ENCODE peak calls at places on chromosomes 2 and 18, in five cellular contexts. L, Q, C, W and D are unnamed samples.
A peak's percentile ranks its signal among the peaks of the same experiment; 100 is the strongest.

GRCh38 chr2:192236136-192236535 is 41.4 kb upstream of the TMEFF2 start:
- DNase-seq in L (no peak), Q (no peak), W (no peak), C (no peak), D (no peak)

GRCh38 chr18:42641996-42642395 is 473.5 kb downstream of the RIT2 start:
- DNase-seq in C (no peak), Q (no peak), L (no peak), W (no peak), D (no peak)

GRCh38 chr2:88190808-88191721 is 20.9 kb downstream of the THNSL2 start:
- DNase-seq in Q (no peak), L (peak; percentile 72), W (peak; percentile 66), C (no peak), D (peak; percentile 71)

GRCh38 chr2:234979204-234980167 is 27.7 kb downstream of the SH3BP4 start:
- DNase-seq in W (peak; percentile 73), Q (no peak), L (no peak), C (no peak), D (no peak)

GRCh38 chr2:128664499-128664971 is 345.9 kb upstream of the HS6ST1 start:
- DNase-seq in C (no peak), L (no peak), Q (no peak), W (no peak), D (no peak)

GRCh38 chr2:20452551-20452950 is 5.7 kb downstream of the RHOB start:
- DNase-seq in C (no peak), Q (no peak), W (peak; percentile 65), L (no peak), D (no peak)

GRCh38 chr2:207911215-207911614 is 114.1 kb downstream of the PLEKHM3 start:
- DNase-seq in Q (no peak), C (no peak), W (no peak), L (no peak), D (no peak)

GRCh38 chr2:170816499-170817246 is at the start of gene GAD1:
- DNase-seq in C (no peak), Q (no peak), L (no peak), W (peak; percentile 18), D (peak; percentile 74)

GRCh38 chr18:41853280-41853679 is 101.8 kb upstream of the PIK3C3 start:
- DNase-seq in C (no peak), W (no peak), L (no peak), Q (no peak), D (no peak)

GRCh38 chr2:39593439-39594393 is 72.0 kb upstream of the TMEM178A start:
- DNase-seq in C (no peak), Q (peak; percentile 15), W (peak; percentile 56), L (peak; percentile 59), D (peak; percentile 55)

GRCh38 chr2:170828533-170828916 is 11.8 kb downstream of the GAD1 start:
- DNase-seq in L (no peak), Q (no peak), C (no peak), W (no peak), D (no peak)

GRCh38 chr18:7177131-7177744 is 53.7 kb upstream of the LRRC30 start:
- DNase-seq in W (peak; percentile 45), L (peak; percentile 49), C (no peak), Q (no peak), D (peak; percentile 58)

GRCh38 chr2:9250091-9250490 is 43.5 kb downstream of the ASAP2 start:
- DNase-seq in C (no peak), W (no peak), Q (no peak), L (no peak), D (no peak)

GRCh38 chr2:218879881-218880748 is 537 bp upstream of the WNT10A start:
- DNase-seq in L (no peak), C (peak; percentile 80), Q (no peak), W (no peak), D (no peak)

GRCh38 chr2:170883683-170884082 is 45.4 kb upstream of the GORASP2 start:
- DNase-seq in L (no peak), W (no peak), C (no peak), Q (no peak), D (no peak)

GRCh38 chr2:14614011-14614410 is 18.5 kb upstream of the LRATD1 start:
- DNase-seq in C (no peak), W (no peak), L (no peak), Q (no peak), D (no peak)

GRCh38 chr18:36305375-36305774 is 7.9 kb downstream of the FHOD3 start:
- DNase-seq in W (no peak), C (no peak), L (no peak), Q (no peak), D (no peak)

GRCh38 chr18:50013363-50014138 is 181.4 kb downstream of the MYO5B start:
- DNase-seq in C (no peak), W (no peak), L (no peak), Q (no peak), D (no peak)

GRCh38 chr2:111091811-111092211 is 28.9 kb upstream of the BCL2L11 start:
- DNase-seq in L (no peak), C (no peak), W (no peak), Q (no peak), D (no peak)

GRCh38 chr2:184597571-184597980 is 753 bp upstream of the ZNF804A start:
- DNase-seq in W (no peak), L (no peak), Q (peak; percentile 15), C (no peak), D (peak; percentile 30)

GRCh38 chr2:240987588-240987987 is 10.8 kb upstream of the SNED1 start:
- DNase-seq in W (no peak), C (no peak), Q (no peak), L (no peak), D (no peak)

GRCh38 chr2:98294711-98295110 is 51.5 kb upstream of the CNGA3 start:
- DNase-seq in Q (no peak), L (no peak), W (no peak), C (no peak), D (no peak)

GRCh38 chr2:223954401-223954800 is 2.9 kb upstream of the MRPL44 start:
- DNase-seq in C (no peak), L (no peak), W (peak; percentile 14), Q (no peak), D (no peak)

GRCh38 chr2:223956267-223956666 is 996 bp upstream of the MRPL44 start:
- DNase-seq in L (no peak), Q (no peak), W (no peak), C (no peak), D (no peak)

GRCh38 chr2:223957092-223957851 is at the start of gene MRPL44:
- DNase-seq in Q (peak; percentile 75), L (peak; percentile 94), C (peak; percentile 76), W (peak; percentile 88), D (peak; percentile 92)

DNA sequence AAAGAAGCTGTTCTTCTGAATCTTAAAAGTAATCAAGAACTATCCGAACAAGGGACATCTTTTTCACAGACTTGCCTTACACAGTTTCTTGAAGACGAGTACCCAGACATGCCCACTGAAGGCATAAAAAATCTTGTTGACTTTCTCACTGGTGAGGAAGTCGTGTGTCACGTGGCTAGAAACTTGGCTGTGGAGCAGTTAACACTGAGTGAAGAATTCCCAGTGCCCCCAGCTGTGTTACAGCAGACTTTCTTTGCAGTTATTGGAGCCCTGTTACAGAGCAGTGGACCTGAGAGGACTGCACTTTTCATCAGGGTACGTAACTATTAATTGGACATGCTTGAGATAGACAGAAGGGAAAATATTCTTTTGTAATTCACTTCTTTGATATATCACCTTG is 2.4 kb downstream of the MRPL44 start:
- DNase-seq in W (no peak), L (no peak), C (no peak), Q (no peak), D (no peak)
- TF ChIP-seq SUZ12 in W (no peak), L (no peak), C (no peak), Q (no peak), D (no peak)

GRCh38 chr2:188693771-188694170 is 280.4 kb upstream of the COL3A1 start:
- DNase-seq in C (no peak), W (no peak), Q (no peak), L (no peak), D (no peak)

GRCh38 chr2:188701836-188702235 is 272.3 kb upstream of the COL3A1 start:
- DNase-seq in Q (no peak), C (no peak), W (no peak), L (no peak), D (no peak)

GRCh38 chr2:188693111-188693510 is 281.1 kb upstream of the COL3A1 start:
- DNase-seq in Q (no peak), L (no peak), C (no peak), W (no peak), D (no peak)

GRCh38 chr2:188695953-188696352 is 278.2 kb upstream of the COL3A1 start:
- DNase-seq in W (no peak), C (no peak), L (no peak), Q (no peak), D (no peak)
- TF ChIP-seq SUZ12 in W (no peak), C (no peak), L (no peak), Q (no peak), D (no peak)

GRCh38 chr2:68971591-68972231 is 2.7 kb upstream of the GKN1 start:
- DNase-seq in L (no peak), W (no peak), Q (no peak), C (no peak), D (no peak)
- TF ChIP-seq SUZ12 in L (no peak), W (no peak), Q (no peak), C (no peak), D (no peak)

GRCh38 chr2:159044804-159045286 is 76.4 kb downstream of the TANC1 start:
- DNase-seq in W (no peak), C (no peak), L (no peak), Q (no peak), D (no peak)
- TF ChIP-seq SUZ12 in W (no peak), C (no peak), L (no peak), Q (no peak), D (no peak)

DNA sequence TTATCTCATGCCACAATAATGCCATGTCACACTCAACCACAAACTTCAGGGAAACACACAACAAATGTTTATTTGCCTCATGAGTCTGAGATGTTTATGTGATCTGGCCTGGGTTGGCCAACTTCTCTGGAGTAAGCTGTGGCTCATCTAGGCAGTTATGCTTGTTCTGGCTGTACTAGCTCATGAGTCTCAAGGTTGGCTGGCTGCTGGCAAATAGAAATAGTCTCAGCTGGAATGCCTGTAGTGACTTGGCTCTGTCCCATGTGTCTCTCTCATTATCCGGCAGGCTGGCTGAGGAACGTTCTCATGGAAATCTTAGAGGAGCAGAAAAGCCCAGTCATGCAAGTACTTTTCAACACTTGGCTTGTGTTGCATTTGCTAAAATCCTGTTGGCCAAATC is 234.9 kb upstream of the CDH2 start:
- DNase-seq in L (no peak), C (no peak), Q (no peak), W (no peak), D (no peak)
- TF ChIP-seq SUZ12 in L (no peak), C (no peak), Q (no peak), W (no peak), D (no peak)

DNA sequence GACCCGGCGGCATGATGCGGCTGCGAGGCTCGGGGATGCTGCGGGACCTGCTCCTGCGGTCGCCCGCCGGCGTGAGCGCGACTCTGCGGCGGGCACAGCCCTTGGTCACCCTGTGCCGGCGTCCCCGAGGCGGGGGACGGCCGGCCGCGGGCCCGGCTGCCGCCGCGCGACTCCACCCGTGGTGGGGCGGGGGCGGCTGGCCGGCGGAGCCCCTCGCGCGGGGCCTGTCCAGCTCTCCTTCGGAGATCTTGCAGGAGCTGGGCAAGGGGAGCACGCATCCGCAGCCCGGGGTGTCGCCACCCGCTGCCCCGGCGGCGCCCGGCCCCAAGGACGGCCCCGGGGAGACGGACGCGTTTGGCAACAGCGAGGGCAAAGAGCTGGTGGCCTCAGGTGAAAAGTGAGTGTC is 456 bp downstream of the GLS start:
- DNase-seq in L (no peak), C (no peak), Q (no peak), W (no peak), D (no peak)
- TF ChIP-seq SUZ12 in L (no peak), C (no peak), Q (no peak), W (no peak), D (no peak)